ENCODE peak calls at places on chromosome 9, in eight cellular contexts. K, J, Y, G, L, T, Z and W are unnamed samples.

GRCh38 chr9:133715866-133716563 is 22.1 kb downstream of the SARDH start:
- DNase-seq in K (no peak), J (no peak), Y (peak), G (no peak), L (no peak), T (peak), Z (peak), W (peak)

GRCh38 chr9:113609562-113610318 is 146.2 kb downstream of the RGS3 start:
- DNase-seq in K (no peak), J (no peak), Y (peak), G (no peak), L (no peak), T (peak), Z (no peak), W (no peak)

GRCh38 chr9:125203259-125203658 is 2.9 kb downstream of the RABEPK start:
- DNase-seq in K (no peak), J (no peak), Y (no peak), G (no peak), L (no peak), T (no peak), Z (no peak), W (no peak)

GRCh38 chr9:133661846-133662636 is 25.9 kb downstream of the DBH start:
- DNase-seq in K (no peak), J (no peak), Y (no peak), G (no peak), L (no peak), T (no peak), Z (no peak), W (no peak)

GRCh38 chr9:10059044-10059443 is 553.8 kb downstream of the PTPRD start:
- DNase-seq in K (peak), J (no peak), Y (no peak), G (no peak), L (peak), T (no peak), Z (no peak), W (no peak)

GRCh38 chr9:88726803-88727202 is 191.8 kb downstream of the NXNL2 start:
- DNase-seq in K (no peak), J (no peak), Y (no peak), G (no peak), L (no peak), T (no peak), Z (no peak), W (no peak)

GRCh38 chr9:123953601-123954011 is 23.7 kb upstream of the DENND1A start:
- DNase-seq in K (no peak), J (no peak), Y (no peak), G (no peak), L (no peak), T (no peak), Z (no peak), W (peak)

GRCh38 chr9:121819511-121820231 is 168.2 kb downstream of the DAB2IP start:
- DNase-seq in K (peak), J (no peak), Y (no peak), G (no peak), L (peak), T (no peak), Z (peak), W (no peak)

GRCh38 chr9:36158122-36158521 is 11.1 kb upstream of the CCIN start:
- DNase-seq in K (no peak), J (no peak), Y (no peak), G (no peak), L (no peak), T (no peak), Z (no peak), W (no peak)

GRCh38 chr9:101562966-101563365 is 29.3 kb downstream of the RNF20 start:
- DNase-seq in K (no peak), J (no peak), Y (no peak), G (no peak), L (no peak), T (no peak), Z (no peak), W (no peak)

GRCh38 chr9:4600363-4600762 is 61.7 kb upstream of the PLPP6 start:
- DNase-seq in K (no peak), J (no peak), Y (no peak), G (no peak), L (no peak), T (no peak), Z (no peak), W (no peak)

GRCh38 chr9:116990592-116990991 is 303.5 kb downstream of the TRIM32 start:
- DNase-seq in K (no peak), J (no peak), Y (no peak), G (no peak), L (no peak), T (no peak), Z (no peak), W (no peak)

GRCh38 chr9:4301302-4301701 is 1.4 kb upstream of the GLIS3 start:
- DNase-seq in K (no peak), J (no peak), Y (no peak), G (no peak), L (peak), T (no peak), Z (no peak), W (no peak)

GRCh38 chr9:129175515-129175824 is 2.6 kb downstream of the IER5L start:
- DNase-seq in K (no peak), J (no peak), Y (no peak), G (no peak), L (no peak), T (no peak), Z (no peak), W (no peak)

GRCh38 chr9:79382468-79382867 is 189.3 kb upstream of the TLE4 start:
- DNase-seq in K (no peak), J (no peak), Y (no peak), G (no peak), L (peak), T (no peak), Z (no peak), W (peak)

GRCh38 chr9:114450833-114451706 is 54.2 kb downstream of the WHRN start:
- DNase-seq in K (no peak), J (peak), Y (no peak), G (peak), L (no peak), T (no peak), Z (peak), W (no peak)

GRCh38 chr9:85914108-85914507 is 26.8 kb upstream of the NAA35 start:
- DNase-seq in K (no peak), J (no peak), Y (no peak), G (no peak), L (no peak), T (no peak), Z (no peak), W (no peak)

GRCh38 chr9:121499427-121500164 is at the start of gene GGTA1:
- DNase-seq in K (no peak), J (peak), Y (peak), G (no peak), L (peak), T (peak), Z (no peak), W (peak)

GRCh38 chr9:129305246-129305645 is 127.2 kb upstream of the IER5L start:
- DNase-seq in K (no peak), J (no peak), Y (peak), G (no peak), L (no peak), T (no peak), Z (no peak), W (no peak)

GRCh38 chr9:89654025-89654662 is 49.3 kb downstream of the GADD45G start:
- DNase-seq in K (no peak), J (no peak), Y (peak), G (no peak), L (no peak), T (no peak), Z (no peak), W (no peak)

GRCh38 chr9:16257604-16258003 is 612.9 kb downstream of the BNC2 start:
- DNase-seq in K (no peak), J (no peak), Y (no peak), G (no peak), L (no peak), T (peak), Z (no peak), W (no peak)

GRCh38 chr9:7936201-7936600 is 136.6 kb upstream of the DMAC1 start:
- DNase-seq in K (no peak), J (no peak), Y (no peak), G (no peak), L (no peak), T (no peak), Z (no peak), W (peak)

GRCh38 chr9:133674091-133674490 is 37.9 kb downstream of the DBH start:
- DNase-seq in K (no peak), J (no peak), Y (no peak), G (no peak), L (no peak), T (no peak), Z (no peak), W (no peak)

GRCh38 chr9:13213337-13213736 is 66.2 kb downstream of the MPDZ start:
- DNase-seq in K (peak), J (no peak), Y (no peak), G (no peak), L (peak), T (no peak), Z (no peak), W (no peak)
- TF ChIP-seq CTCF in K (no peak), J (no peak), Y (no peak), G (no peak), L (peak), T (peak), Z (peak), W (no peak)

GRCh38 chr9:131459056-131459455 is 43.7 kb upstream of the POMT1 start:
- DNase-seq in K (no peak), J (no peak), Y (no peak), G (no peak), L (no peak), T (no peak), Z (no peak), W (no peak)

GRCh38 chr9:131464354-131465000 is 38.2 kb upstream of the POMT1 start:
- DNase-seq in K (no peak), J (no peak), Y (peak), G (no peak), L (no peak), T (no peak), Z (no peak), W (no peak)

GRCh38 chr9:131457746-131458145 is 45.0 kb upstream of the POMT1 start:
- DNase-seq in K (no peak), J (no peak), Y (no peak), G (no peak), L (no peak), T (no peak), Z (no peak), W (no peak)

DNA sequence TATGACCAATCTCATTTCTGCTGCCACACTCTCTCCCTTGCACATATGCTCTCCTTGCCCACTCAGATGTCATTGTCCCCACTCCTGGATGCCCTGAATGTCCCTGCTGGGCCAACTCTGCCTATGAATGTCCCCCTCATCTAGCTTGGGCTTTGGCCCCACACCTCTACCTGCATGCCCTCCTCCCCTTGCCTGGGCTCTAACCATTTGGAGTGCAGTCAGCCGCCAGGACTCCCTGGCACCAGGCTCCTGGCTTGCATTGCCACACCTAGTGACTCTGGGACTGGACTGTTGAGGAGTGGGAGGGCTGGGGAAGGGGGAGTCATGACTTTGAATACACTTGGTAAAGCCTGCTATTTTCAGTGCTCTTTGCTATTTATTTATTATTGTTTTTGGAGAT is 41.6 kb upstream of the POMT1 start:
- DNase-seq in K (no peak), J (no peak), Y (no peak), G (no peak), L (no peak), T (no peak), Z (no peak), W (no peak)
- TF ChIP-seq CTCF in K (no peak), J (no peak), Y (no peak), G (no peak), L (no peak), T (no peak), Z (no peak), W (no peak)

DNA sequence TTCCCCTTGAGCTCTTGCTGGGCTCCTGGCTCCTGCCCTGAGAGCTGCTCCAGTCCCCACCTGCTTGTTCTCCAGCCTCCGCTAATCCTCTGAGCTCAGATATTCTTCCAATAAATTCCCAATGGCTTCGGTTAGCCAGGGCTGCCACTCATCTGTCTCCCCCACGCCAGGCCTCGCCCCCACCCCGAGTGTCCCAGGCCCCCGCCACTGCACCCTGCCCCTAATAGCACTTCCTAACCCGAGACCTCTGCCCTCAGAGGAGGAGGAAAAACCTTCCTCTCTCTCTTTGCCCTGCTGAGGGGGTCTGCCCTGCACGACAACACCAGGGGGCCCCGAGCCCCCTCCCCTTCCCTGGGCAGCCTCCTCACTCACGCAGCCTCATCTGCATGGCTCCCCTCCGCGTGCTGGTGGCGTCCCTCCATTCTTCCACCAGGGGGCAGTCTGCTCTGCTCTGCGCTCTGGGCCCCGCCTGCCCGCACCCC is 5.4 kb upstream of the LCN15 start:
- DNase-seq in K (no peak), J (peak), Y (peak), G (no peak), L (no peak), T (peak), Z (peak), W (peak)
- TF ChIP-seq CTCF in K (peak), J (peak), Y (no peak), G (peak), L (peak), T (peak), Z (peak), W (peak)

DNA sequence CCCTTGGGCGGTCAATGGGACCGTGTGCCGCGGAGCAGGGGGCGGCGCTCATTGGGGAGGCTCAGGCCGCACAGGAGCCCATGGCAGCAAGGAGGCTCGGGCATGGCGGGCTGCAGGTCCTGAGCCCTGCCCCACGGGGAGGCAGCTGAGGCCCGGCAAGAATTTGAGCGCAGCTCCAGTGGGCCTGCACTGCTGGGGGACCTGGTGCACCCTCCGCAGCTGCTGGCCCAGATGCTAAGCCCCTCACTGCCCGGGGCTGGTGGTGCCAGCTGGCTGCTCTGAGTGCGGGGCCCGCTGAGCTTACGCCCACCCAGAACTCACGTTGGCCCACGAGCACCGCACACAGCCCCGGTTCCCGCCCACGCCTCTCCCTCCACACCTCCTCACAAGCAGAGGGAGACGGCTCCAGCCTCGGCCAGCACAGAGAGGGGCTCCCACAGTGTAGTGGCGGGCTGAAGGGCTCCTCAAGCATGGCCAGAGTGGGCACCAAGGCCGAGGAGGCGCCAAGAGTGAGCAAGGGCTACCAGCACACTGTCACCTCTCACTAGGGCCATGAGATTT is 141.1 kb upstream of the OR13F1 start:
- DNase-seq in K (no peak), J (no peak), Y (no peak), G (no peak), L (no peak), T (no peak), Z (no peak), W (no peak)
- TF ChIP-seq CTCF in K (no peak), J (no peak), Y (no peak), G (no peak), L (no peak), T (no peak), Z (no peak), W (no peak)

GRCh38 chr9:93450817-93451761 is at the start of gene FAM120A:
- DNase-seq in K (no peak), J (peak), Y (peak), G (peak), L (peak), T (peak), Z (peak), W (peak)

GRCh38 chr9:93452710-93453046 is 703 bp downstream of the FAM120AOS start:
- DNase-seq in K (no peak), J (no peak), Y (no peak), G (no peak), L (no peak), T (no peak), Z (no peak), W (no peak)

GRCh38 chr9:93453047-93453914 is at the start of gene FAM120AOS:
- DNase-seq in K (peak), J (peak), Y (peak), G (peak), L (peak), T (peak), Z (peak), W (peak)

GRCh38 chr9:93456022-93456421 is 2.6 kb upstream of the FAM120AOS start:
- DNase-seq in K (no peak), J (no peak), Y (no peak), G (no peak), L (no peak), T (no peak), Z (no peak), W (no peak)

DNA sequence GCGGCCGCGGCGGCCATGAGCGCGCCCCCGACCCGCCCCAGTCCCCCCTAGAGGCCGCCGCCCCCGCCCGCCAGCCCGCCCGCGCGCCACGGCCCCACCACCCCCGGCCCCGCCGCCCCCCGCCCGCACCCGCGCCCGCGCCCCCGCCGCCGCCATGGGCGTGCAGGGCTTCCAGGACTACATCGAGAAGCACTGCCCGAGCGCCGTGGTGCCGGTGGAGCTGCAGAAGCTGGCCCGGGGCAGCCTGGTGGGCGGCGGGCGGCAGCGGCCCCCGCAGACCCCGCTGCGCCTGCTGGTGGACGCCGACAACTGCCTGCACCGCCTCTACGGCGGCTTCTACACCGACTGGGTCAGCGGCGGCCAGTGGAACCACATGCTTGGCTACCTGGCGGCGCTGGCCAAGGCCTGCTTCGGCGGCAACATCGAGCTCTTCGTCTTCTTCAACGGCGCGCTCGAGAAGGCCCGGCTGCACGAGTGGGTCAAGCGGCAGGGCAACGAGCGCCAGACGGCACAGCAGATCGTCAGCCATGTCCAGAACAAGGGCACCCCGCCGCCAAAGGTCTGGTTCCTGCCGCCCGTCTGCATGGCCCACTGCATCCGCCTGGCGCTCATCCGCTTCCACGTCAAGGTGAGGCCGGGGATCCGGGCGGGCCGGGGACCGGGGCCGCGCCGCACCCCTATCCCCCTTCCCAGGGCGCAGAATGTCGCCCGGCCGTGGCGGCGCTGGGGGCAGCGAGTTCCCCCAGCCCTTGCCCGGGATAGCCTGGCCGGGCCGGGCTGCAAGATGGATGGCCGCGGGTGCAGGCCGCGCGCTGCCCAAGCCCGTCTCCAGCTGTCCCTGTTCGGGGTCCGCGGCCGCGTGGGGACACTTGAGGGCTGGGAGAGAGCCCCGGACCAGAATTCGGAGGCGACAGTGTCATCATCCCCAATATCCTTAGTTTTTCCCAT is 551 bp downstream of the FAM120A start:
- DNase-seq in K (no peak), J (peak), Y (peak), G (no peak), L (peak), T (peak), Z (peak), W (peak)
- TF ChIP-seq CTCF in K (no peak), J (no peak), Y (peak), G (no peak), L (peak), T (no peak), Z (no peak), W (no peak)

GRCh38 chr9:32399110-32399815 is 14.8 kb downstream of the ACO1 start:
- DNase-seq in K (no peak), J (no peak), Y (no peak), G (no peak), L (no peak), T (no peak), Z (no peak), W (no peak)

GRCh38 chr9:32398207-32398606 is 13.8 kb downstream of the ACO1 start:
- DNase-seq in K (no peak), J (no peak), Y (no peak), G (no peak), L (peak), T (no peak), Z (no peak), W (no peak)

GRCh38 chr9:32401471-32401870 is 17.0 kb downstream of the ACO1 start:
- DNase-seq in K (no peak), J (no peak), Y (no peak), G (no peak), L (no peak), T (no peak), Z (no peak), W (no peak)

GRCh38 chr9:32394381-32395049 is 10.1 kb downstream of the ACO1 start:
- DNase-seq in K (no peak), J (no peak), Y (no peak), G (no peak), L (no peak), T (no peak), Z (no peak), W (no peak)

DNA sequence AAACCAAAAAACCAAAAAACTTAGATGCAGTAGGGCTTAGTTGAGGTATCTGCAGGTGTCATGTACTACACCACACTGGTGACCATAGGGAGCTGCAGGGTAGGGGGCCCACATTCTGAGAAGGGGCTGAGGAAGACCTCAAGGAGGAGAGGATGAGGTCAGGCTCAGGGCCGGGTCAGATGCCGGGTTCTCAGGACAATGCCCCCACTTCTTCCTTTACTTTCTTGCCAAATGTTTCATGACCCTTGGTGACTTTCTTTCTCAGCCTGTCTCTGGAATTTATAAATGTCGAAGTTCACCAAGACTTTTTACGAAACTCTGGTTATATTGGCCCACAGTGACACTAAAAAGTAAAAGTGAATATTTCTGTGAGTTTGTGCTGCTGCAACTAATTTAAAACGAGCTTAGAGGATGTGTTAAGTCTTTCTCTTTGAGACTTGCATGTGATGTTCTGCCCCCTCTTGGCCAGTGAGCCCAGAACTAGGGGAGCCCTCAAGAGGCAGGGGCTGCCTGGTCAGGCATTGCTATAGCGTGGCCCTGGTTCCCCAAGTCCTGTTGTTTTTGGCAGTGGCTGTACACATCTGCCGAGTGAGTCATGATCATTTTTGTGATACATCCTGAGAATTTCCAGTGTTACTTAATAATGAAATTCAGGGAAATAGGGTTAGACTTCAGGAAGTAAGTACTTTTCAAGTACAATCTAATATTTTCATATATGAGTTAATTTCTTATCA is 11.2 kb downstream of the ACO1 start:
- DNase-seq in K (peak), J (no peak), Y (peak), G (no peak), L (peak), T (no peak), Z (no peak), W (no peak)
- TF ChIP-seq CTCF in K (peak), J (no peak), Y (no peak), G (no peak), L (peak), T (no peak), Z (no peak), W (no peak)